ENCODE peak calls at places on chromosomes 3 and 15, in seven cellular contexts. F is neuronal stem cell, Z is H9, O is trophoblast cell, A is mesendoderm, C is mesenchymal stem cell, Q is H1. V is an unnamed sample.

GRCh38 chr3:161576733-161577510 is 80.3 kb downstream of the OTOL1 start:
- DNase-seq in F (no peak), Z (no peak), O (no peak), A (no peak), C (no peak), Q (no peak), V (no peak)

GRCh38 chr3:9279959-9280358 is 30.5 kb upstream of the SRGAP3 start:
- DNase-seq in F (peak), Z (no peak), O (no peak), A (peak), C (peak), Q (no peak), V (peak)

GRCh38 chr3:185188816-185189215 is 36.0 kb upstream of the C3orf70 start:
- DNase-seq in F (no peak), Z (no peak), O (no peak), A (no peak), C (no peak), Q (no peak), V (no peak)

GRCh38 chr15:99969261-99969960 is 236.2 kb upstream of the LYSMD4 start:
- DNase-seq in F (no peak), Z (no peak), O (no peak), A (no peak), C (no peak), Q (no peak), V (no peak)

GRCh38 chr3:63128380-63128779 is 149.7 kb upstream of the SYNPR start:
- DNase-seq in F (no peak), Z (peak), O (no peak), A (peak), C (no peak), Q (no peak), V (no peak)

GRCh38 chr3:114565201-114565600 is 271.4 kb downstream of the TIGIT start:
- DNase-seq in F (no peak), Z (no peak), O (no peak), A (no peak), C (no peak), Q (no peak), V (no peak)

GRCh38 chr15:41634072-41634628 is 26.1 kb upstream of the MGA start:
- DNase-seq in F (no peak), Z (no peak), O (no peak), A (no peak), C (no peak), Q (no peak), V (no peak)

GRCh38 chr3:31361391-31362273 is 171.1 kb upstream of the STT3B start:
- DNase-seq in F (peak), Z (no peak), O (no peak), A (no peak), C (peak), Q (no peak), V (peak)

GRCh38 chr3:101865751-101866509 is 16.6 kb downstream of the NFKBIZ start:
- DNase-seq in F (no peak), Z (peak), O (peak), A (peak), C (peak), Q (no peak), V (peak)

GRCh38 chr3:31462050-31462569 is 70.6 kb upstream of the STT3B start:
- DNase-seq in F (no peak), Z (no peak), O (no peak), A (peak), C (no peak), Q (no peak), V (no peak)

GRCh38 chr3:37652851-37653250 is 208.8 kb upstream of the CTDSPL start:
- DNase-seq in F (no peak), Z (no peak), O (no peak), A (no peak), C (no peak), Q (no peak), V (no peak)

GRCh38 chr15:51229907-51230328 is 108.5 kb downstream of the CYP19A1 start:
- DNase-seq in F (peak), Z (no peak), O (peak), A (peak), C (peak), Q (no peak), V (peak)

GRCh38 chr3:945738-946137 is 147.1 kb upstream of the CNTN6 start:
- DNase-seq in F (no peak), Z (no peak), O (no peak), A (no peak), C (no peak), Q (no peak), V (no peak)

GRCh38 chr3:108153451-108153981 is 62.7 kb upstream of the CD47 start:
- DNase-seq in F (peak), Z (peak), O (peak), A (peak), C (peak), Q (peak), V (peak)

GRCh38 chr3:126412841-126413692 is 18.4 kb downstream of the CFAP100 start:
- DNase-seq in F (no peak), Z (no peak), O (no peak), A (no peak), C (no peak), Q (no peak), V (no peak)

GRCh38 chr3:38992117-38992779 is 59.5 kb downstream of the SCN11A start:
- DNase-seq in F (no peak), Z (no peak), O (peak), A (peak), C (peak), Q (no peak), V (peak)

GRCh38 chr3:172339892-172340291 is 108.4 kb downstream of the GHSR start:
- DNase-seq in F (no peak), Z (no peak), O (no peak), A (no peak), C (no peak), Q (no peak), V (no peak)

GRCh38 chr15:63254991-63255390 is 22.4 kb upstream of the APH1B start:
- DNase-seq in F (no peak), Z (no peak), O (no peak), A (no peak), C (no peak), Q (no peak), V (no peak)

GRCh38 chr15:89858661-89859458 is 34.9 kb downstream of the AP3S2 start:
- DNase-seq in F (no peak), Z (no peak), O (no peak), A (no peak), C (no peak), Q (no peak), V (no peak)

GRCh38 chr3:42473083-42473932 is 29.1 kb upstream of the VIPR1 start:
- DNase-seq in F (no peak), Z (no peak), O (peak), A (no peak), C (peak), Q (no peak), V (peak)

GRCh38 chr15:71003314-71003713 is 110.7 kb downstream of the LRRC49 start:
- DNase-seq in F (no peak), Z (no peak), O (no peak), A (no peak), C (peak), Q (no peak), V (peak)

GRCh38 chr15:52124270-52124878 is 11.8 kb upstream of the BCL2L10 start:
- DNase-seq in F (no peak), Z (no peak), O (no peak), A (peak), C (peak), Q (no peak), V (peak)

GRCh38 chr3:190155752-190156151 is 35.1 kb upstream of the P3H2 start:
- DNase-seq in F (no peak), Z (no peak), O (peak), A (no peak), C (no peak), Q (no peak), V (no peak)

GRCh38 chr15:51759557-51760070 is 8.2 kb downstream of the TMOD2 start:
- DNase-seq in F (no peak), Z (peak), O (no peak), A (peak), C (peak), Q (no peak), V (peak)

GRCh38 chr15:49669288-49669687 is 48.4 kb downstream of the DTWD1 start:
- DNase-seq in F (peak), Z (no peak), O (no peak), A (peak), C (no peak), Q (no peak), V (no peak)

GRCh38 chr3:177679568-177680441 is 482.5 kb upstream of the TBL1XR1 start:
- DNase-seq in F (no peak), Z (no peak), O (no peak), A (peak), C (peak), Q (no peak), V (peak)

GRCh38 chr3:52084954-52085730 is 28.8 kb upstream of the DUSP7 start:
- DNase-seq in F (no peak), Z (peak), O (no peak), A (peak), C (no peak), Q (no peak), V (no peak)

DNA sequence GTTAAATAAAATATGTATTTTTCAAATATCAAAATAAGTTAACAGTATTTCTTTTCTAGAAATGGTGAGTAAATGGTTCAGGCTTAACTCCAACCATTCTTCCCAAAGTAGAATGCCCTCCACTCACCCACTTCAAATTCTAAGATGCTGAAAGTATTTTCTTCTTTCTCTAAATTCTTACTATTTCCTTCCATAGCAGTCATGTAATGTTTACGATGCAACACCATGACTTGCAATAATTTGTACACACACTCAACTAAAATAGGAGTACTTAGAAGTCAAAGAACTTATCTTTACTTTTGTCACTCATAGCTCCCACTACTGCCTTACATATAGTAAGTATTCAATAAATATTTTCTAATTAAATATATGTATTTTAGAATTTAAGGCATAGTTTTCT is 65.0 kb downstream of the AQR start:
- DNase-seq in F (no peak), Z (no peak), O (no peak), A (no peak), C (no peak), Q (no peak), V (no peak)
- H3K18ac ChIP-seq in F (no peak), Z (no peak), O (no peak), A (no peak), C (no peak), Q (no peak), V (no peak)

DNA sequence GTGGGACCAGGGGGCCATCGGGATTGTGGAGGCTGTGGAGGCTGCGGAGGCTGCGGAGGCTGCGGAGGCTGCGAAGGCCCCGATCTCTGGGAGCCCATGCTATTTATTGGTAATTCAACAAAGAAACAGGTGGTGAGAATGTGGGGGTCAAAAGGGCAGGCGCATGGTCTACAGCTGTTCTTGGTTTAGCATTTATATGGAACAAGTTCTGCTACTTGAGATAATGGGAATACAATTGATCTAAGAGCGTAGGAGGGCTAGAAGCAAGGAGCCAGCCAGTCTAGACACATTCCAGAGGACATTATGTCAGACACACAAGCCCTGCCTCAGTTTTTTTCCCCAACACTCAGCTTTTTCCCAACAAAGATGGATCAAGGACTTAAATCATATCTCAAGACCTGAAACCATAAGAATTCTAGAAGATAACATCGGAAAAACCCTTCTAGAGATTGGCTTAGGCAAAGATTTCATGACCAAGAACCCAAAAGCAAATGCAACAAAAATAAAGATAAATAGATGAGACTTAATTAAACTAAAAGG is 20.1 kb downstream of the C3orf80 start:
- DNase-seq in F (no peak), Z (no peak), O (peak), A (peak), C (no peak), Q (no peak), V (no peak)
- H3K18ac ChIP-seq in F (no peak), Z (no peak), O (no peak), A (no peak), C (no peak), Q (no peak), V (no peak)

GRCh38 chr3:159025733-159026132 is 223.9 kb downstream of the MFSD1 start:
- DNase-seq in F (no peak), Z (no peak), O (no peak), A (no peak), C (no peak), Q (no peak), V (no peak)
- H3K18ac ChIP-seq in F (no peak), Z (no peak), O (no peak), A (no peak), C (no peak), Q (no peak), V (no peak)

GRCh38 chr3:169602482-169602881 is 61.0 kb downstream of the MECOM start:
- DNase-seq in F (no peak), Z (no peak), O (no peak), A (no peak), C (no peak), Q (no peak), V (no peak)

GRCh38 chr3:169604568-169604967 is 58.9 kb downstream of the MECOM start:
- DNase-seq in F (no peak), Z (peak), O (no peak), A (peak), C (no peak), Q (no peak), V (no peak)

GRCh38 chr3:169603661-169604060 is 59.9 kb downstream of the MECOM start:
- DNase-seq in F (no peak), Z (no peak), O (peak), A (no peak), C (no peak), Q (no peak), V (no peak)

GRCh38 chr3:169600732-169601131 is 62.8 kb downstream of the MECOM start:
- DNase-seq in F (no peak), Z (no peak), O (no peak), A (no peak), C (no peak), Q (no peak), V (no peak)

GRCh38 chr3:169604118-169604517 is 59.4 kb downstream of the MECOM start:
- DNase-seq in F (no peak), Z (no peak), O (peak), A (peak), C (no peak), Q (no peak), V (no peak)
- H3K18ac ChIP-seq in F (peak), Z (no peak), O (peak), A (no peak), C (no peak), Q (peak), V (no peak)